ENCODE peak calls at places on chromosomes 12 and 14, in nine cellular contexts. T is iPS-NIHi11; A is OCI-LY7; C is DND-41; N is RPMI7951; B is activated CD8-positive, alpha-beta T cell treated with anti-CD3 and anti-CD28 coated beads for 36 hours; D is activated CD8-positive, alpha-beta memory T cell treated with anti-CD3 and anti-CD28 coated beads, Interleukin-2, amount 50 U/mL, for 4 hours; I is colonic mucosa; J is ACHN. Q is an unnamed sample.

GRCh38 chr12:57012600-57013465 is 3.5 kb downstream of the TAC3 start:
- DNase-seq in D (no peak), I (no peak), J (no peak), A (no peak), N (no peak), T (no peak), B (no peak), C (no peak), Q (no peak)

GRCh38 chr12:52798671-52799497 is 3.0 kb upstream of the KRT3 start:
- DNase-seq in A (no peak), D (no peak), N (peak), T (no peak), C (no peak), J (peak), I (no peak), B (no peak), Q (no peak)

GRCh38 chr12:52319097-52319496 is 2.1 kb downstream of the KRT83 start:
- DNase-seq in I (no peak), T (peak), C (peak), J (peak), D (no peak), B (no peak), N (no peak), A (peak), Q (no peak)

GRCh38 chr12:15772405-15773018 is 16.7 kb downstream of the EPS8 start:
- DNase-seq in N (peak), I (no peak), T (no peak), D (no peak), J (peak), C (no peak), A (peak), B (no peak), Q (no peak)

GRCh38 chr12:92978607-92979006 is 49.5 kb upstream of the EEA1 start:
- DNase-seq in A (no peak), T (no peak), D (no peak), B (no peak), N (no peak), I (no peak), C (no peak), J (no peak), Q (no peak)

GRCh38 chr14:91896419-91896818 is 29.1 kb upstream of the TC2N start:
- DNase-seq in T (no peak), J (no peak), C (no peak), N (no peak), I (no peak), B (no peak), A (no peak), D (no peak), Q (no peak)

GRCh38 chr14:76138758-76139723 is 12.7 kb upstream of the GPATCH2L start:
- DNase-seq in C (no peak), J (no peak), T (peak), D (no peak), N (no peak), I (no peak), B (no peak), A (no peak), Q (no peak)

GRCh38 chr14:58873228-58873953 is 235.6 kb downstream of the DACT1 start:
- DNase-seq in I (peak), N (no peak), J (no peak), C (no peak), A (no peak), T (no peak), D (no peak), B (no peak), Q (no peak)

GRCh38 chr14:73342670-73343069 is 105.4 kb downstream of the PAPLN start:
- DNase-seq in I (no peak), C (no peak), N (no peak), T (no peak), J (no peak), D (no peak), B (no peak), A (no peak), Q (no peak)

GRCh38 chr12:75483411-75483810 is 2.9 kb downstream of the GLIPR1 start:
- DNase-seq in T (no peak), D (no peak), I (no peak), N (no peak), A (no peak), C (no peak), B (no peak), J (no peak), Q (no peak)

GRCh38 chr12:54306925-54307731 is 6.3 kb upstream of the NFE2 start:
- DNase-seq in N (peak), J (no peak), I (peak), D (no peak), B (peak), T (peak), A (no peak), C (peak), Q (no peak)

GRCh38 chr12:108065061-108065460 is 64.0 kb upstream of the WSCD2 start:
- DNase-seq in D (no peak), N (no peak), J (no peak), C (no peak), B (no peak), I (no peak), T (no peak), A (no peak), Q (no peak)

GRCh38 chr14:106268013-106268727 is 741.8 kb downstream of the TMEM121 start:
- DNase-seq in D (peak), J (no peak), N (no peak), C (peak), I (peak), A (peak), B (peak), T (no peak), Q (no peak)

GRCh38 chr12:14270392-14270791 is 95.1 kb upstream of the ATF7IP start:
- DNase-seq in C (no peak), B (no peak), I (no peak), T (no peak), D (no peak), N (no peak), J (no peak), A (no peak), Q (no peak)

GRCh38 chr14:89973234-89973823 is 17.6 kb downstream of the TDP1 start:
- DNase-seq in B (peak), C (peak), A (peak), T (peak), D (peak), J (peak), N (peak), I (peak), Q (peak)

GRCh38 chr14:61603736-61604135 is 91.6 kb upstream of the HIF1A start:
- DNase-seq in I (no peak), C (no peak), B (no peak), J (no peak), T (no peak), N (no peak), A (no peak), D (no peak), Q (no peak)

GRCh38 chr14:34425095-34425851 is 36.8 kb downstream of the SPTSSA start:
- DNase-seq in C (no peak), D (no peak), T (no peak), I (peak), B (no peak), N (no peak), A (no peak), J (no peak), Q (no peak)

GRCh38 chr12:102702447-102703114 is 214.5 kb downstream of the PAH start:
- DNase-seq in A (peak), C (peak), D (no peak), I (no peak), J (peak), B (peak), T (peak), N (peak), Q (peak)

GRCh38 chr14:94031880-94032279 is 5.7 kb downstream of the OTUB2 start:
- DNase-seq in N (no peak), B (no peak), D (no peak), I (peak), A (no peak), T (no peak), J (no peak), C (no peak), Q (no peak)

GRCh38 chr12:99119449-99119848 is 474.4 kb downstream of the APAF1 start:
- DNase-seq in T (no peak), I (no peak), D (no peak), A (no peak), J (no peak), C (no peak), B (no peak), N (no peak), Q (no peak)

GRCh38 chr14:95531473-95531872 is 3.4 kb upstream of the GLRX5 start:
- DNase-seq in B (no peak), T (no peak), J (no peak), D (no peak), I (no peak), N (no peak), A (no peak), C (no peak), Q (peak)

GRCh38 chr12:21502164-21502496 is 541 bp downstream of the GOLT1B start:
- DNase-seq in D (peak), A (peak), J (peak), N (peak), C (peak), T (no peak), I (peak), B (peak), Q (no peak)

GRCh38 chr12:120542166-120542565 is 8.0 kb downstream of the RNF10 start:
- DNase-seq in B (no peak), J (no peak), T (no peak), C (no peak), N (no peak), I (no peak), D (no peak), A (no peak), Q (no peak)

GRCh38 chr12:50611021-50611420 is 106.2 kb downstream of the DIP2B start:
- DNase-seq in C (no peak), N (no peak), I (no peak), J (no peak), B (no peak), A (no peak), D (no peak), T (no peak), Q (no peak)

GRCh38 chr12:96177013-96177412 is 17.2 kb upstream of the ELK3 start:
- DNase-seq in N (peak), A (no peak), I (no peak), J (no peak), C (no peak), B (peak), D (peak), T (no peak), Q (peak)

Q was measured in non-pigmented ciliary epithelial cell.